ENCODE peak calls at places on chromosomes 7 and 10, in seven cellular contexts. One of them, this sample, is unnamed.

GRCh38 chr10:112754001-112754411 is 196.0 kb upstream of the TCF7L2 start:
- DNase-seq in Calu3: no peak
- DNase-seq in Right ventricle myocardium inferior: no peak
- DNase-seq in fibroblast of gingiva: no peak
- DNase-seq in NCI-H446 treated with DMSO at 0.1 percent for 48 hours: no peak
- DNase-seq in NCI-H2171 treated with DMSO at 0.1 percent for 48 hours: no peak
- DNase-seq in lower lobe of right lung: no peak
- DNase-seq in this sample: no peak

GRCh38 chr7:22325671-22326070 is 31.3 kb downstream of the RAPGEF5 start:
- DNase-seq in fibroblast of gingiva: no peak
- DNase-seq in NCI-H446 treated with DMSO at 0.1 percent for 48 hours: no peak
- DNase-seq in lower lobe of right lung: no peak
- DNase-seq in Calu3: no peak
- DNase-seq in Right ventricle myocardium inferior: no peak
- DNase-seq in NCI-H2171 treated with DMSO at 0.1 percent for 48 hours: no peak
- DNase-seq in this sample: no peak

GRCh38 chr7:106064836-106065559 is 47.1 kb downstream of the SYPL1 start:
- DNase-seq in lower lobe of right lung: peak; percentile 61
- DNase-seq in Right ventricle myocardium inferior: peak; percentile 86
- DNase-seq in fibroblast of gingiva: peak; percentile 96
- DNase-seq in NCI-H446 treated with DMSO at 0.1 percent for 48 hours: peak; percentile 95
- DNase-seq in NCI-H2171 treated with DMSO at 0.1 percent for 48 hours: peak; percentile 70
- DNase-seq in Calu3: peak; percentile 81
- DNase-seq in this sample: peak; percentile 82

GRCh38 chr7:1226155-1226901 is 6.3 kb upstream of the UNCX start:
- DNase-seq in Right ventricle myocardium inferior: no peak
- DNase-seq in fibroblast of gingiva: no peak
- DNase-seq in Calu3: no peak
- DNase-seq in NCI-H2171 treated with DMSO at 0.1 percent for 48 hours: peak; percentile 75
- DNase-seq in NCI-H446 treated with DMSO at 0.1 percent for 48 hours: no peak
- DNase-seq in lower lobe of right lung: no peak
- DNase-seq in this sample: no peak

GRCh38 chr7:140922741-140923345 is 1.9 kb downstream of the BRAF start:
- DNase-seq in Calu3: no peak
- DNase-seq in lower lobe of right lung: no peak
- DNase-seq in NCI-H2171 treated with DMSO at 0.1 percent for 48 hours: peak; percentile 68
- DNase-seq in Right ventricle myocardium inferior: no peak
- DNase-seq in NCI-H446 treated with DMSO at 0.1 percent for 48 hours: no peak
- DNase-seq in fibroblast of gingiva: no peak
- DNase-seq in this sample: no peak

GRCh38 chr7:135232087-135232486 is 1.6 kb upstream of the STRA8 start:
- DNase-seq in Right ventricle myocardium inferior: no peak
- DNase-seq in Calu3: no peak
- DNase-seq in lower lobe of right lung: no peak
- DNase-seq in fibroblast of gingiva: no peak
- DNase-seq in NCI-H2171 treated with DMSO at 0.1 percent for 48 hours: no peak
- DNase-seq in NCI-H446 treated with DMSO at 0.1 percent for 48 hours: no peak
- DNase-seq in this sample: no peak

GRCh38 chr10:113044015-113044755 is 94.1 kb downstream of the TCF7L2 start:
- DNase-seq in fibroblast of gingiva: no peak
- DNase-seq in Calu3: no peak
- DNase-seq in NCI-H2171 treated with DMSO at 0.1 percent for 48 hours: no peak
- DNase-seq in Right ventricle myocardium inferior: no peak
- DNase-seq in NCI-H446 treated with DMSO at 0.1 percent for 48 hours: no peak
- DNase-seq in lower lobe of right lung: no peak
- DNase-seq in this sample: no peak

GRCh38 chr7:154259396-154259795 is 207.2 kb downstream of the DPP6 start:
- DNase-seq in NCI-H446 treated with DMSO at 0.1 percent for 48 hours: no peak
- DNase-seq in NCI-H2171 treated with DMSO at 0.1 percent for 48 hours: no peak
- DNase-seq in fibroblast of gingiva: no peak
- DNase-seq in Calu3: no peak
- DNase-seq in Right ventricle myocardium inferior: no peak
- DNase-seq in lower lobe of right lung: no peak
- DNase-seq in this sample: no peak

GRCh38 chr10:24916365-24916764 is 36.0 kb downstream of the PRTFDC1 start:
- DNase-seq in Calu3: no peak
- DNase-seq in fibroblast of gingiva: no peak
- DNase-seq in lower lobe of right lung: no peak
- DNase-seq in NCI-H446 treated with DMSO at 0.1 percent for 48 hours: no peak
- DNase-seq in NCI-H2171 treated with DMSO at 0.1 percent for 48 hours: no peak
- DNase-seq in Right ventricle myocardium inferior: no peak
- DNase-seq in this sample: no peak

GRCh38 chr10:84224411-84225028 is 824 bp downstream of the LRIT2 start:
- DNase-seq in fibroblast of gingiva: no peak
- DNase-seq in Right ventricle myocardium inferior: no peak
- DNase-seq in lower lobe of right lung: no peak
- DNase-seq in NCI-H2171 treated with DMSO at 0.1 percent for 48 hours: no peak
- DNase-seq in Calu3: no peak
- DNase-seq in NCI-H446 treated with DMSO at 0.1 percent for 48 hours: no peak
- DNase-seq in this sample: no peak

GRCh38 chr10:132219486-132219885 is 32.7 kb downstream of the DPYSL4 start:
- DNase-seq in NCI-H2171 treated with DMSO at 0.1 percent for 48 hours: no peak
- DNase-seq in NCI-H446 treated with DMSO at 0.1 percent for 48 hours: no peak
- DNase-seq in lower lobe of right lung: no peak
- DNase-seq in fibroblast of gingiva: no peak
- DNase-seq in Right ventricle myocardium inferior: peak; percentile 20
- DNase-seq in Calu3: no peak
- DNase-seq in this sample: no peak

GRCh38 chr10:8346861-8347260 is 292.4 kb downstream of the GATA3 start:
- DNase-seq in fibroblast of gingiva: no peak
- DNase-seq in NCI-H446 treated with DMSO at 0.1 percent for 48 hours: no peak
- DNase-seq in NCI-H2171 treated with DMSO at 0.1 percent for 48 hours: no peak
- DNase-seq in Calu3: peak; percentile 58
- DNase-seq in lower lobe of right lung: no peak
- DNase-seq in Right ventricle myocardium inferior: no peak
- DNase-seq in this sample: no peak